ENCODE peak calls at places on chromosomes 12 and 14, in four cellular contexts. I is COR-L47, V is left cardiac atrium, D is IMR-90. P is an unnamed sample.

GRCh38 chr14:101761032-101761880 is at the start of gene PPP2R5C:
- DNase-seq in I (peak; percentile 87), V (peak; percentile 95), D (peak; percentile 82), P (peak; percentile 95)

GRCh38 chr12:101455685-101456084 is 19.5 kb upstream of the SPIC start:
- DNase-seq in I (no peak), V (no peak), D (no peak), P (no peak)

GRCh38 chr14:45252356-45253069 is 489 bp downstream of the MIS18BP1 start:
- DNase-seq in I (peak; percentile 11), V (no peak), D (peak; percentile 5), P (no peak)

GRCh38 chr12:132114667-132115066 is 29.5 kb downstream of the DDX51 start:
- DNase-seq in I (no peak), V (no peak), D (no peak), P (no peak)

GRCh38 chr14:53330441-53330840 is 177.3 kb upstream of the DDHD1 start:
- DNase-seq in I (no peak), V (no peak), D (no peak), P (no peak)

GRCh38 chr12:56896082-56896481 is 38.1 kb downstream of the SDR9C7 start:
- DNase-seq in I (no peak), V (no peak), D (no peak), P (no peak)

GRCh38 chr14:22824711-22825359 is 4.9 kb upstream of the MRPL52 start:
- DNase-seq in I (no peak), V (no peak), D (peak; percentile 98), P (no peak)

GRCh38 chr12:47767197-47767724 is 5.8 kb upstream of the SLC48A1 start:
- DNase-seq in I (peak; percentile 49), V (no peak), D (peak; percentile 19), P (no peak)

GRCh38 chr12:112496493-112496892 is 77.7 kb downstream of the PTPN11 start:
- DNase-seq in I (no peak), V (no peak), D (no peak), P (no peak)

GRCh38 chr12:45518516-45519235 is 210.8 kb upstream of the ARID2 start:
- DNase-seq in I (no peak), V (no peak), D (no peak), P (no peak)

GRCh38 chr14:100775831-100776591 is 49.3 kb downstream of the DLK1 start:
- DNase-seq in I (no peak), V (no peak), D (peak; percentile 39), P (no peak)

GRCh38 chr14:79825046-79825521 is 386.2 kb downstream of the DIO2 start:
- DNase-seq in I (no peak), V (no peak), D (peak; percentile 52), P (no peak)

GRCh38 chr14:55754471-55754870 is 174.5 kb downstream of the KTN1 start:
- DNase-seq in I (no peak), V (no peak), D (no peak), P (no peak)

GRCh38 chr14:31161274-31161673 is 46.3 kb downstream of the HECTD1 start:
- DNase-seq in I (no peak), V (no peak), D (no peak), P (no peak)

GRCh38 chr12:86193931-86194330 is 62.3 kb downstream of the MGAT4C start:
- DNase-seq in I (no peak), V (no peak), D (peak; percentile 66), P (no peak)

GRCh38 chr14:52268191-52269061 is 928 bp downstream of the PTGDR start:
- DNase-seq in I (no peak), V (peak; percentile 19), D (peak; percentile 13), P (no peak)

GRCh38 chr12:85278598-85279448 is 1.2 kb upstream of the ALX1 start:
- DNase-seq in I (no peak), V (no peak), D (no peak), P (no peak)

GRCh38 chr12:51980051-51980808 is 26.5 kb upstream of the TAMALIN start:
- DNase-seq in I (peak; percentile 36), V (peak; percentile 66), D (peak; percentile 63), P (peak; percentile 63)

GRCh38 chr12:115375188-115375991 is 691.4 kb upstream of the TBX3 start:
- DNase-seq in I (no peak), V (no peak), D (peak; percentile 81), P (no peak)

GRCh38 chr12:117111386-117112267 is 12.4 kb upstream of the TESC start:
- DNase-seq in I (peak; percentile 74), V (no peak), D (no peak), P (no peak)

GRCh38 chr12:121796855-121797751 is 3.6 kb upstream of the RHOF start:
- DNase-seq in I (peak; percentile 88), V (peak; percentile 98), D (peak; percentile 83), P (peak; percentile 96)

GRCh38 chr14:100536721-100537700 is 50.2 kb downstream of the BEGAIN start:
- DNase-seq in I (no peak), V (peak; percentile 20), D (no peak), P (peak; percentile 12)

GRCh38 chr14:23093993-23094665 is 807 bp downstream of the ACIN1 start:
- DNase-seq in I (no peak), V (no peak), D (no peak), P (no peak)

GRCh38 chr12:31785318-31785717 is 56.5 kb upstream of the AMN1 start:
- DNase-seq in I (no peak), V (no peak), D (no peak), P (no peak)

GRCh38 chr14:64614214-64614613 is 64.5 kb downstream of the PPP1R36 start:
- DNase-seq in I (no peak), V (no peak), D (no peak), P (no peak)

GRCh38 chr14:101507306-101508150 is 53.8 kb upstream of the DIO3 start:
- DNase-seq in I (no peak), V (no peak), D (no peak), P (peak; percentile 12)

GRCh38 chr14:74333909-74334308 is 14.4 kb upstream of the VRTN start:
- DNase-seq in I (no peak), V (no peak), D (peak; percentile 85), P (no peak)

GRCh38 chr12:120183211-120183631 is 11.3 kb downstream of the GCN1 start:
- DNase-seq in I (no peak), V (no peak), D (peak; percentile 50), P (no peak)

GRCh38 chr12:40248585-40249297 is 23.9 kb downstream of the LRRK2 start:
- DNase-seq in I (no peak), V (no peak), D (no peak), P (no peak)